ENCODE peak calls at places on chromosomes 11 and 22, in four cellular contexts. C is WTC11, O is HepG2, J is GM12878. L is an unnamed sample.

GRCh38 chr11:127369301-127369968 is 368.9 kb upstream of the KIRREL3 start:
- DNase-seq in C (no peak), O (no peak), J (no peak), L (no peak)

GRCh38 chr11:44673691-44674090 is 53.1 kb upstream of the TSPAN18 start:
- DNase-seq in C (no peak), O (no peak), J (no peak), L (no peak)

GRCh38 chr11:65133724-65134123 is 595 bp downstream of the SYVN1 start:
- DNase-seq in C (no peak), O (no peak), J (no peak), L (no peak)

GRCh38 chr11:2775626-2776350 is 76.0 kb upstream of the KCNQ1OT1 start:
- DNase-seq in C (peak), O (no peak), J (no peak), L (no peak)

GRCh38 chr11:128831781-128832497 is 35.2 kb downstream of the KCNJ1 start:
- DNase-seq in C (no peak), O (no peak), J (peak), L (no peak)

GRCh38 chr11:93510196-93510898 is 32.8 kb downstream of the SMCO4 start:
- DNase-seq in C (no peak), O (no peak), J (no peak), L (no peak)

GRCh38 chr22:27959335-27960090 is 40.5 kb upstream of the PITPNB start:
- DNase-seq in C (no peak), O (no peak), J (no peak), L (no peak)

GRCh38 chr11:36306888-36307287 is 10.8 kb downstream of the PRR5L start:
- DNase-seq in C (no peak), O (peak), J (no peak), L (no peak)

GRCh38 chr11:73307323-73308002 is 613 bp upstream of the ARHGEF17 start:
- DNase-seq in C (peak), O (peak), J (peak), L (peak)

GRCh38 chr11:14270690-14271542 is 88.1 kb downstream of the RRAS2 start:
- DNase-seq in C (no peak), O (no peak), J (peak), L (no peak)

GRCh38 chr11:120710354-120711187 is 199.0 kb downstream of the GRIK4 start:
- DNase-seq in C (peak), O (peak), J (no peak), L (no peak)

GRCh38 chr22:38422615-38423511 is 32.1 kb downstream of the KCNJ4 start:
- DNase-seq in C (no peak), O (no peak), J (no peak), L (peak)

GRCh38 chr22:21691773-21692172 is 26.0 kb downstream of the PPIL2 start:
- DNase-seq in C (no peak), O (no peak), J (no peak), L (no peak)

GRCh38 chr11:100687032-100687629 is at the start of gene ARHGAP42:
- DNase-seq in C (peak), O (peak), J (no peak), L (peak)

GRCh38 chr11:43830928-43831440 is 49.6 kb upstream of the ALKBH3 start:
- DNase-seq in C (no peak), O (peak), J (no peak), L (peak)

GRCh38 chr22:48842583-48842945 is 985.1 kb downstream of the BRD1 start:
- DNase-seq in C (no peak), O (no peak), J (no peak), L (no peak)

GRCh38 chr22:35457729-35458546 is 58.0 kb downstream of the MCM5 start:
- DNase-seq in C (no peak), O (no peak), J (no peak), L (no peak)

GRCh38 chr11:125871391-125872137 is 15.9 kb upstream of the HYLS1 start:
- DNase-seq in C (peak), O (peak), J (no peak), L (peak)

GRCh38 chr11:12673601-12673923 is 659 bp upstream of the TEAD1 start:
- DNase-seq in C (no peak), O (no peak), J (no peak), L (no peak)

GRCh38 chr11:64553554-64554201 is 37.3 kb upstream of the SLC22A12 start:
- DNase-seq in C (peak), O (peak), J (no peak), L (peak)

GRCh38 chr11:48103621-48104561 is 112.7 kb upstream of the OR4B1 start:
- DNase-seq in C (no peak), O (peak), J (no peak), L (no peak)

GRCh38 chr11:46391186-46391577 is 394 bp downstream of the CHRM4 start:
- DNase-seq in C (no peak), O (no peak), J (no peak), L (peak)
- TF ChIP-seq NR2C2 in C (no peak), O (no peak), J (no peak), L (no peak)

GRCh38 chr11:84103096-84103495 is 816.9 kb upstream of the CCDC90B start:
- DNase-seq in C (no peak), O (no peak), J (no peak), L (no peak)
- TF ChIP-seq NR2C2 in C (no peak), O (no peak), J (no peak), L (no peak)

DNA sequence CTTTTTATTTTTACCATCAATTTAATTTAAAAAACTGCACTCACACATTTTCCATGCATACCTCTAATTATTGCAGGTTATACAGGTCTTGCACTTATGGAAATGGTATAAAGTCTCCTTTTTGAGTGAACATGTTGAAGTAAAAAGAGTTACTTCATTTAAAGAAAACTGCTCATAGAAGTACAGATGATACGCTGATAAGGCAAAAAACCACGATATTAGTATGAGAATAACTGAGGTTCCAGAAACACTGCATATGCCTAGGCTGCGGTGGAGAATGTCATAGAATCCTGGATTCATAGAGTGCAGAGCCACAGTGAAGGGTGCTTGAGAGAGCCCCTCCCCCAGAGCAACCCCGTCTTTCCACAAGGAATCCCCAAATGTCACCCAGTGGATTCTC is 175.8 kb downstream of the BCR start:
- DNase-seq in C (no peak), O (no peak), J (no peak), L (no peak)
- TF ChIP-seq NR2C2 in C (no peak), O (no peak), J (no peak), L (no peak)

GRCh38 chr11:4891996-4892640 is 10.4 kb downstream of the OR51T1 start:
- DNase-seq in C (no peak), O (no peak), J (no peak), L (peak)
- TF ChIP-seq NR2C2 in C (no peak), O (no peak), J (no peak), L (no peak)

GRCh38 chr11:19116315-19116970 is 525 bp upstream of the ZDHHC13 start:
- DNase-seq in C (peak), O (no peak), J (peak), L (no peak)

GRCh38 chr11:19122966-19123615 is 6.1 kb downstream of the ZDHHC13 start:
- DNase-seq in C (no peak), O (no peak), J (no peak), L (no peak)

GRCh38 chr11:19116971-19117759 is at the start of gene ZDHHC13:
- DNase-seq in C (peak), O (peak), J (peak), L (peak)

GRCh38 chr11:19121646-19122045 is 4.7 kb downstream of the ZDHHC13 start:
- DNase-seq in C (no peak), O (no peak), J (no peak), L (no peak)

DNA sequence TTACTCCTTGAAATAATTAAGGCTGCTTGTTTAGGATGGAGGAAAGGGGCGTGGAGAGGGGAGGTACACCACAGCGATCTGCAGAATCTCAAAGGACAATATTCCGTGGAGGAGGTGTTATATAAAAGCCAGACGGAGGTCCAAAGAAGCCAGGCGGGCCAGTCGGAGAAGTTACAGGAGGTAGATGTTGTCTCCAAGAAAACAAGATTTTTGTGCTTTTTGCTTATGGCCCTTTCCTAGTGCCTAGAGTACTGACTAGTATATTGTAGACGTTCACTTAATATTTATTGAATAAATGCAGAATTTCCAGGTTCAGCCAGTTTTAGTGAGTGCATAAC is 761 bp downstream of the ZDHHC13 start:
- DNase-seq in C (no peak), O (no peak), J (no peak), L (no peak)
- TF ChIP-seq NR2C2 in C (no peak), O (no peak), J (no peak), L (no peak)